ENCODE peak calls at places on chromosome 17, in ten cellular contexts. One of them, this sample, is unnamed.

GRCh38 chr17:80453980-80454556 is 22.3 kb downstream of the NPTX1 start:
- DNase-seq in suprapubic skin: no peak
- DNase-seq in kidney: no peak
- DNase-seq in H9: no peak
- DNase-seq in breast epithelium: no peak
- DNase-seq in mucosa of descending colon: no peak
- DNase-seq in WTC11: no peak
- DNase-seq in lower leg skin: no peak
- DNase-seq in BJ: no peak
- DNase-seq in CD8-positive, alpha-beta T cell: peak; percentile 19
- DNase-seq in this sample: no peak

GRCh38 chr17:2994441-2994840 is 69.0 kb downstream of the OR1D5 start:
- DNase-seq in breast epithelium: no peak
- DNase-seq in BJ: no peak
- DNase-seq in H9: no peak
- DNase-seq in CD8-positive, alpha-beta T cell: no peak
- DNase-seq in mucosa of descending colon: peak; percentile 18
- DNase-seq in WTC11: no peak
- DNase-seq in suprapubic skin: no peak
- DNase-seq in lower leg skin: no peak
- DNase-seq in kidney: no peak
- DNase-seq in this sample: no peak

GRCh38 chr17:64157669-64158180 is 27.8 kb upstream of the ERN1 start:
- DNase-seq in H9: no peak
- DNase-seq in CD8-positive, alpha-beta T cell: no peak
- DNase-seq in suprapubic skin: peak; percentile 34
- DNase-seq in breast epithelium: no peak
- DNase-seq in WTC11: no peak
- DNase-seq in mucosa of descending colon: no peak
- DNase-seq in kidney: no peak
- DNase-seq in BJ: no peak
- DNase-seq in lower leg skin: no peak
- DNase-seq in this sample: no peak

GRCh38 chr17:4407216-4407615 is 26.5 kb upstream of the SPNS3 start:
- DNase-seq in mucosa of descending colon: no peak
- DNase-seq in CD8-positive, alpha-beta T cell: no peak
- DNase-seq in kidney: no peak
- DNase-seq in H9: no peak
- DNase-seq in breast epithelium: peak; percentile 51
- DNase-seq in WTC11: no peak
- DNase-seq in BJ: no peak
- DNase-seq in lower leg skin: no peak
- DNase-seq in suprapubic skin: no peak
- DNase-seq in this sample: no peak

GRCh38 chr17:19388791-19389190 is 1.8 kb upstream of the MFAP4 start:
- DNase-seq in CD8-positive, alpha-beta T cell: no peak
- DNase-seq in H9: no peak
- DNase-seq in suprapubic skin: peak; percentile 68
- DNase-seq in WTC11: no peak
- DNase-seq in BJ: no peak
- DNase-seq in mucosa of descending colon: no peak
- DNase-seq in lower leg skin: no peak
- DNase-seq in kidney: peak; percentile 2
- DNase-seq in breast epithelium: no peak
- DNase-seq in this sample: no peak

GRCh38 chr17:75904749-75905521 is at the start of gene MRPL38:
- DNase-seq in lower leg skin: peak; percentile 88
- DNase-seq in mucosa of descending colon: peak; percentile 98
- DNase-seq in kidney: peak; percentile 98
- DNase-seq in CD8-positive, alpha-beta T cell: peak; percentile 92
- DNase-seq in BJ: peak; percentile 62
- DNase-seq in WTC11: peak; percentile 96
- DNase-seq in suprapubic skin: peak; percentile 95
- DNase-seq in H9: peak; percentile 99
- DNase-seq in breast epithelium: peak; percentile 94
- DNase-seq in this sample: peak; percentile 81

GRCh38 chr17:57498443-57498842 is 242.1 kb downstream of the MSI2 start:
- DNase-seq in H9: no peak
- DNase-seq in lower leg skin: no peak
- DNase-seq in BJ: no peak
- DNase-seq in mucosa of descending colon: no peak
- DNase-seq in breast epithelium: no peak
- DNase-seq in kidney: no peak
- DNase-seq in WTC11: no peak
- DNase-seq in suprapubic skin: no peak
- DNase-seq in CD8-positive, alpha-beta T cell: no peak
- DNase-seq in this sample: no peak

GRCh38 chr17:28446716-28447395 is 26.6 kb upstream of the SLC13A2 start:
- DNase-seq in BJ: no peak
- DNase-seq in kidney: no peak
- DNase-seq in suprapubic skin: no peak
- DNase-seq in breast epithelium: no peak
- DNase-seq in CD8-positive, alpha-beta T cell: no peak
- DNase-seq in H9: no peak
- DNase-seq in WTC11: no peak
- DNase-seq in mucosa of descending colon: no peak
- DNase-seq in lower leg skin: no peak
- DNase-seq in this sample: no peak

DNA sequence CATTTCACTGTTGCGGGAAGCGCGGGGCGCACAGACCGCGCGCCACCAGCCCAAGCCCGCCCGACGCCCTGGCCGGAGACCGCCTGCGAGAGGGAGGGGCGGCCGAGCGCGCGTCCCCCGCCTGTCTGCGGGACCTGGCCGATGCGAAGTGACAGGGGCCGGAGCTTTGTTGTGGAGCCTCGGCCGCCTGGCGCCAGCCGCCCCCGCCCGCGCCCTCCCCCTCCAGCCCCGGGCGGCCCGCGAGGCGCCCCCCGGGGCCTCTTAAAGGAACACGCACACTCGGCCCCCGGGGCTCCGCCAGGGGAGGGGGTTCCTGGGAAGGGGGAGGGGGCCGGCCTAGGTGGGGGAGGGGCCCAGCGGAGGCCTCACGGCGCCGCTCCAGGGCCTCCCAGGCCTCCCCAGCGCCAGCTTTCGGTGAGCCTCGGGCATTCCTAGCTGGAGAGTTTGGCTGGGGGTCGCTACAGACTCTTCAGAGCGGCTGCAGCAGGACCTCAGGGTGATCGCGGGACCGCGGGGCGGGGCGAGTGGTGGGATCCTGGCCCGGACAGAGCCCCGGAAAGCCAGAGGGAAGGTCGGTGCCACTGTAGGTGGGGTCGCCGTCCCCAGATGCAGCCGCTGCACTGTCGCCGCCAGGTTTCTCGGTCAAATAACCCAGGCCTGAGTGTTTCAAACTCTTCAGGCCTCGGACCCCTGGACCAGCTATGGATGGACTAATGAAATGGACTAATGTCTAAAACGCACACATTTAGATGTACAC is 2.4 kb upstream of the TBX2 start:
- DNase-seq in CD8-positive, alpha-beta T cell: no peak
- DNase-seq in kidney: peak; percentile 81
- DNase-seq in BJ: no peak
- DNase-seq in H9: peak; percentile 75
- DNase-seq in breast epithelium: no peak
- DNase-seq in WTC11: peak; percentile 59
- DNase-seq in mucosa of descending colon: peak; percentile 49
- DNase-seq in suprapubic skin: no peak
- DNase-seq in lower leg skin: no peak
- DNase-seq in this sample: no peak
- TF ChIP-seq CTCF in CD8-positive, alpha-beta T cell: no peak
- TF ChIP-seq CTCF in kidney: no peak
- TF ChIP-seq CTCF in BJ: peak; percentile 40
- TF ChIP-seq CTCF in H9: no peak
- TF ChIP-seq CTCF in breast epithelium: no peak
- TF ChIP-seq CTCF in WTC11: no peak
- TF ChIP-seq CTCF in mucosa of descending colon: no peak
- TF ChIP-seq CTCF in suprapubic skin: no peak
- TF ChIP-seq CTCF in lower leg skin: no peak
- TF ChIP-seq CTCF in this sample: no peak

GRCh38 chr17:82882715-82883446 is 43.1 kb upstream of the ZNF750 start:
- DNase-seq in lower leg skin: no peak
- DNase-seq in mucosa of descending colon: peak; percentile 90
- DNase-seq in WTC11: no peak
- DNase-seq in CD8-positive, alpha-beta T cell: peak; percentile 88
- DNase-seq in H9: no peak
- DNase-seq in suprapubic skin: no peak
- DNase-seq in BJ: no peak
- DNase-seq in kidney: peak; percentile 79
- DNase-seq in breast epithelium: peak; percentile 45
- DNase-seq in this sample: no peak
- TF ChIP-seq CTCF in lower leg skin: no peak
- TF ChIP-seq CTCF in mucosa of descending colon: no peak
- TF ChIP-seq CTCF in WTC11: no peak
- TF ChIP-seq CTCF in CD8-positive, alpha-beta T cell: no peak
- TF ChIP-seq CTCF in H9: no peak
- TF ChIP-seq CTCF in suprapubic skin: no peak
- TF ChIP-seq CTCF in BJ: no peak
- TF ChIP-seq CTCF in kidney: no peak
- TF ChIP-seq CTCF in breast epithelium: no peak
- TF ChIP-seq CTCF in this sample: no peak

GRCh38 chr17:46011711-46012505 is 12.9 kb downstream of the STH start:
- DNase-seq in H9: peak; percentile 71
- DNase-seq in mucosa of descending colon: peak; percentile 45
- DNase-seq in WTC11: no peak
- DNase-seq in suprapubic skin: no peak
- DNase-seq in lower leg skin: no peak
- DNase-seq in breast epithelium: no peak
- DNase-seq in kidney: peak; percentile 64
- DNase-seq in BJ: no peak
- DNase-seq in CD8-positive, alpha-beta T cell: no peak
- DNase-seq in this sample: no peak

GRCh38 chr17:46012506-46013079 is 13.5 kb downstream of the STH start:
- DNase-seq in BJ: no peak
- DNase-seq in kidney: peak; percentile 51
- DNase-seq in CD8-positive, alpha-beta T cell: no peak
- DNase-seq in suprapubic skin: no peak
- DNase-seq in mucosa of descending colon: peak; percentile 33
- DNase-seq in H9: no peak
- DNase-seq in lower leg skin: no peak
- DNase-seq in WTC11: no peak
- DNase-seq in breast epithelium: no peak
- DNase-seq in this sample: no peak

GRCh38 chr17:46009681-46010596 is 10.9 kb downstream of the STH start:
- DNase-seq in suprapubic skin: no peak
- DNase-seq in mucosa of descending colon: peak; percentile 46
- DNase-seq in H9: peak; percentile 34
- DNase-seq in WTC11: no peak
- DNase-seq in BJ: no peak
- DNase-seq in kidney: no peak
- DNase-seq in lower leg skin: no peak
- DNase-seq in breast epithelium: no peak
- DNase-seq in CD8-positive, alpha-beta T cell: no peak
- DNase-seq in this sample: no peak

GRCh38 chr17:46008591-46008990 is 9.5 kb downstream of the STH start:
- DNase-seq in WTC11: no peak
- DNase-seq in mucosa of descending colon: no peak
- DNase-seq in lower leg skin: no peak
- DNase-seq in BJ: no peak
- DNase-seq in suprapubic skin: no peak
- DNase-seq in breast epithelium: no peak
- DNase-seq in H9: no peak
- DNase-seq in kidney: no peak
- DNase-seq in CD8-positive, alpha-beta T cell: no peak
- DNase-seq in this sample: no peak

GRCh38 chr17:46010597-46011186 is 11.6 kb downstream of the STH start:
- DNase-seq in CD8-positive, alpha-beta T cell: no peak
- DNase-seq in BJ: no peak
- DNase-seq in breast epithelium: no peak
- DNase-seq in lower leg skin: no peak
- DNase-seq in H9: peak; percentile 68
- DNase-seq in suprapubic skin: no peak
- DNase-seq in WTC11: no peak
- DNase-seq in mucosa of descending colon: peak; percentile 27
- DNase-seq in kidney: peak; percentile 50
- DNase-seq in this sample: no peak
- TF ChIP-seq CTCF in CD8-positive, alpha-beta T cell: no peak
- TF ChIP-seq CTCF in BJ: no peak
- TF ChIP-seq CTCF in breast epithelium: no peak
- TF ChIP-seq CTCF in lower leg skin: no peak
- TF ChIP-seq CTCF in H9: peak; percentile 39
- TF ChIP-seq CTCF in suprapubic skin: no peak
- TF ChIP-seq CTCF in WTC11: no peak
- TF ChIP-seq CTCF in mucosa of descending colon: no peak
- TF ChIP-seq CTCF in kidney: no peak
- TF ChIP-seq CTCF in this sample: no peak

DNA sequence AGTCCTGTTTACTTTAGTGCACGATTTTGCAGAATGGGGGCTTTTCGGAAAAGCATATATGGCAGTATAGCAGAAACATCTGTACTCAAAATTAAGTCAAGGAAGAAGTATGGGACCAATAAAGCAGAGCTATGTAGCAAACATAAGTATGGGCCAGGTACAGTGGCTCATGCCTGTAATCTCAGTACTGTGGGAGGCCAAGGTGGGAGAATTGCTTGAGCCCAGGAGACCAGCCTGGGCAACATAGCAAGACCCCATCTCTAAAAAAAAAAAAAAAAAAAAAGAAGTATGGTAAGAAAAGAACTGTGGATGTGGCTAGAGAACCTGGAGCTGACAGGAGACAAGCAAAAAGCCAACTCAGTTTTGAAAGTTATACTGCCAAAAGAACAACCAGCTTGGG is 36.1 kb downstream of the ZNF652 start:
- DNase-seq in BJ: no peak
- DNase-seq in WTC11: no peak
- DNase-seq in kidney: no peak
- DNase-seq in suprapubic skin: no peak
- DNase-seq in H9: no peak
- DNase-seq in mucosa of descending colon: no peak
- DNase-seq in lower leg skin: no peak
- DNase-seq in CD8-positive, alpha-beta T cell: no peak
- DNase-seq in breast epithelium: no peak
- DNase-seq in this sample: no peak
- TF ChIP-seq CTCF in BJ: no peak
- TF ChIP-seq CTCF in WTC11: no peak
- TF ChIP-seq CTCF in kidney: no peak
- TF ChIP-seq CTCF in suprapubic skin: no peak
- TF ChIP-seq CTCF in H9: no peak
- TF ChIP-seq CTCF in mucosa of descending colon: no peak
- TF ChIP-seq CTCF in lower leg skin: no peak
- TF ChIP-seq CTCF in CD8-positive, alpha-beta T cell: no peak
- TF ChIP-seq CTCF in breast epithelium: no peak
- TF ChIP-seq CTCF in this sample: no peak

GRCh38 chr17:11264183-11264871 is 23.3 kb downstream of the SHISA6 start:
- DNase-seq in WTC11: no peak
- DNase-seq in suprapubic skin: no peak
- DNase-seq in CD8-positive, alpha-beta T cell: no peak
- DNase-seq in breast epithelium: no peak
- DNase-seq in H9: no peak
- DNase-seq in mucosa of descending colon: no peak
- DNase-seq in lower leg skin: no peak
- DNase-seq in kidney: no peak
- DNase-seq in BJ: no peak
- DNase-seq in this sample: no peak
- TF ChIP-seq CTCF in WTC11: no peak
- TF ChIP-seq CTCF in suprapubic skin: no peak
- TF ChIP-seq CTCF in CD8-positive, alpha-beta T cell: no peak
- TF ChIP-seq CTCF in breast epithelium: no peak
- TF ChIP-seq CTCF in H9: peak; percentile 73
- TF ChIP-seq CTCF in mucosa of descending colon: peak; percentile 8
- TF ChIP-seq CTCF in lower leg skin: no peak
- TF ChIP-seq CTCF in kidney: no peak
- TF ChIP-seq CTCF in BJ: no peak
- TF ChIP-seq CTCF in this sample: peak; percentile 21